ENCODE peak calls at places on chromosomes 12 and 14, in eight cellular contexts. X is thyroid gland, L is A549, Z is heart right ventricle, A is ovary, R is heart left ventricle, V is GM23338, W is mucosa of descending colon. D is an unnamed sample. For H3K4me1, the result is how much of the 10 kb centered on the place peaks cover.

GRCh38 chr14:75132374-75133086 is 5.7 kb upstream of the NEK9 start:
- DNase-seq in X (peak), L (peak), Z (no peak), A (no peak), R (no peak), V (peak), W (no peak), D (peak)

GRCh38 chr14:77507762-77508161 is 9.1 kb upstream of the ISM2 start:
- DNase-seq in X (no peak), L (no peak), Z (no peak), A (no peak), R (no peak), V (no peak), W (no peak), D (no peak)

GRCh38 chr12:70842136-70842535 is 78.4 kb downstream of the PTPRR start:
- DNase-seq in X (no peak), L (no peak), Z (no peak), A (no peak), R (no peak), V (no peak), W (no peak), D (no peak)

GRCh38 chr14:22536853-22537338 is 52.1 kb downstream of the DAD1 start:
- DNase-seq in X (no peak), L (peak), Z (no peak), A (no peak), R (peak), V (no peak), W (no peak), D (peak)

GRCh38 chr12:101931498-101932326 is 54.3 kb downstream of the DRAM1 start:
- DNase-seq in X (no peak), L (no peak), Z (no peak), A (no peak), R (no peak), V (no peak), W (no peak), D (no peak)

GRCh38 chr14:58426819-58427288 is 477 bp downstream of the TIMM9 start:
- DNase-seq in X (peak), L (peak), Z (peak), A (peak), R (peak), V (peak), W (peak), D (peak)

GRCh38 chr12:38175538-38175937 is 141.0 kb upstream of the ALG10B start:
- DNase-seq in X (no peak), L (no peak), Z (no peak), A (no peak), R (no peak), V (no peak), W (no peak), D (no peak)

GRCh38 chr12:117155278-117156060 is 34.8 kb downstream of the FBXO21 start:
- DNase-seq in X (peak), L (peak), Z (peak), A (peak), R (peak), V (peak), W (peak), D (peak)

GRCh38 chr12:14957769-14958168 is 3.6 kb downstream of the ARHGDIB start:
- DNase-seq in X (no peak), L (no peak), Z (no peak), A (no peak), R (no peak), V (no peak), W (no peak), D (no peak)

GRCh38 chr12:356276-356988 is 32.7 kb downstream of the KDM5A start:
- DNase-seq in X (no peak), L (no peak), Z (no peak), A (no peak), R (no peak), V (no peak), W (no peak), D (no peak)

GRCh38 chr14:96424104-96424989 is 32.4 kb downstream of the AK7 start:
- DNase-seq in X (peak), L (peak), Z (peak), A (peak), R (no peak), V (peak), W (peak), D (no peak)

GRCh38 chr12:88153959-88154358 is 11.9 kb downstream of the TMTC3 start:
- DNase-seq in X (no peak), L (peak), Z (no peak), A (no peak), R (no peak), V (no peak), W (no peak), D (no peak)

GRCh38 chr14:59600211-59600945 is 23.8 kb upstream of the CCDC175 start:
- DNase-seq in X (no peak), L (no peak), Z (no peak), A (no peak), R (no peak), V (no peak), W (no peak), D (no peak)

GRCh38 chr12:70549340-70550179 is 87.7 kb downstream of the PTPRB start:
- DNase-seq in X (no peak), L (peak), Z (no peak), A (no peak), R (no peak), V (no peak), W (no peak), D (no peak)

GRCh38 chr12:102095677-102096263 is 24.1 kb downstream of the NUP37 start:
- DNase-seq in X (no peak), L (peak), Z (no peak), A (no peak), R (no peak), V (peak), W (no peak), D (no peak)

GRCh38 chr12:104049278-104050257 is at the start of gene GLT8D2:
- DNase-seq in X (peak), L (no peak), Z (peak), A (peak), R (peak), V (peak), W (peak), D (peak)

GRCh38 chr14:23321572-23322547 is 603 bp downstream of the PABPN1 start:
- DNase-seq in X (peak), L (peak), Z (no peak), A (no peak), R (peak), V (peak), W (peak), D (no peak)

GRCh38 chr14:63551338-63551737 is 8.2 kb upstream of the PPP2R5E start:
- DNase-seq in X (no peak), L (no peak), Z (no peak), A (no peak), R (no peak), V (no peak), W (no peak), D (no peak)

GRCh38 chr12:46101121-46101869 is 110.9 kb upstream of the SCAF11 start:
- DNase-seq in X (no peak), L (peak), Z (no peak), A (no peak), R (no peak), V (no peak), W (no peak), D (no peak)

GRCh38 chr12:95258146-95258545 is 40.5 kb downstream of the VEZT start:
- DNase-seq in X (no peak), L (no peak), Z (no peak), A (no peak), R (no peak), V (no peak), W (no peak), D (no peak)

GRCh38 chr14:34678735-34679134 is 35.7 kb downstream of the CFL2 start:
- DNase-seq in X (no peak), L (no peak), Z (no peak), A (no peak), R (no peak), V (no peak), W (no peak), D (no peak)

GRCh38 chr12:66190519-66191406 is 1.7 kb downstream of the IRAK3 start:
- DNase-seq in X (no peak), L (no peak), Z (no peak), A (no peak), R (no peak), V (no peak), W (no peak), D (no peak)

GRCh38 chr14:58121530-58122186 is 30.4 kb downstream of the ARMH4 start:
- DNase-seq in X (no peak), L (no peak), Z (no peak), A (no peak), R (no peak), V (no peak), W (no peak), D (no peak)

GRCh38 chr14:97379091-97379531 is 581.9 kb downstream of the VRK1 start:
- DNase-seq in X (no peak), L (no peak), Z (no peak), A (no peak), R (no peak), V (peak), W (no peak), D (no peak)

GRCh38 chr12:109305547-109305946 is 3.5 kb downstream of the FOXN4 start:
- DNase-seq in X (no peak), L (no peak), Z (no peak), A (no peak), R (no peak), V (no peak), W (no peak), D (no peak)

GRCh38 chr12:109308534-109309440 is at the start of gene FOXN4:
- DNase-seq in X (no peak), L (no peak), Z (no peak), A (no peak), R (no peak), V (peak), W (no peak), D (no peak)

GRCh38 chr12:109307051-109307450 is 2.0 kb downstream of the FOXN4 start:
- DNase-seq in X (no peak), L (no peak), Z (no peak), A (no peak), R (no peak), V (no peak), W (no peak), D (no peak)

GRCh38 chr12:109310247-109311125 is 1.4 kb upstream of the FOXN4 start:
- DNase-seq in X (no peak), L (no peak), Z (no peak), A (no peak), R (no peak), V (peak), W (no peak), D (no peak)

GRCh38 chr12:109309441-109310246 is 560 bp upstream of the FOXN4 start:
- DNase-seq in X (peak), L (no peak), Z (no peak), A (no peak), R (no peak), V (peak), W (no peak), D (no peak)
- H3K4me3 ChIP-seq in X (no peak), L (peak), Z (peak), A (peak), R (peak), V (peak), W (no peak), D (peak)

GRCh38 chr12:131113562-131113961 is 159.9 kb downstream of the ADGRD1 start:
- DNase-seq in X (peak), L (no peak), Z (no peak), A (no peak), R (peak), V (no peak), W (no peak), D (no peak)
- H3K4me1 ChIP-seq in X (under half), L (under half), Z (under half), A (under half), R (under half), V (under half), W (under half), D (under half)

GRCh38 chr12:19833775-19834501 is 394.6 kb downstream of the AEBP2 start:
- DNase-seq in X (no peak), L (no peak), Z (no peak), A (no peak), R (no peak), V (peak), W (no peak), D (no peak)
- TF ChIP-seq CTCF in X (no peak), L (no peak), Z (no peak), A (no peak), R (no peak), V (no peak), W (no peak), D (no peak)

GRCh38 chr14:32205984-32206383 is 2.9 kb upstream of the RNU6-8 start:
- DNase-seq in X (no peak), L (no peak), Z (no peak), A (no peak), R (no peak), V (peak), W (no peak), D (no peak)
- H3K4me3 ChIP-seq in X (no peak), L (no peak), Z (no peak), A (no peak), R (no peak), V (no peak), W (no peak), D (no peak)

GRCh38 chr12:113227686-113228391 is 6.6 kb downstream of the TPCN1 start:
- DNase-seq in X (no peak), L (no peak), Z (no peak), A (no peak), R (no peak), V (no peak), W (peak), D (no peak)
- H3K4me1 ChIP-seq in X (half or more), L (under half), Z (half or more), A (under half), R (half or more), V (under half), W (under half), D (under half)

GRCh38 chr12:58310368-58310767 is 369.0 kb downstream of the ATP23 start:
- DNase-seq in X (no peak), L (peak), Z (no peak), A (no peak), R (no peak), V (no peak), W (no peak), D (no peak)
- TF ChIP-seq CTCF in X (no peak), L (no peak), Z (no peak), A (no peak), R (no peak), V (no peak), W (no peak), D (no peak)

GRCh38 chr12:7503686-7504085 is at the start of gene CD163:
- DNase-seq in X (no peak), L (no peak), Z (no peak), A (no peak), R (no peak), V (no peak), W (no peak), D (no peak)
- H3K4me3 ChIP-seq in X (no peak), L (no peak), Z (peak), A (no peak), R (no peak), V (no peak), W (no peak), D (no peak)

DNA sequence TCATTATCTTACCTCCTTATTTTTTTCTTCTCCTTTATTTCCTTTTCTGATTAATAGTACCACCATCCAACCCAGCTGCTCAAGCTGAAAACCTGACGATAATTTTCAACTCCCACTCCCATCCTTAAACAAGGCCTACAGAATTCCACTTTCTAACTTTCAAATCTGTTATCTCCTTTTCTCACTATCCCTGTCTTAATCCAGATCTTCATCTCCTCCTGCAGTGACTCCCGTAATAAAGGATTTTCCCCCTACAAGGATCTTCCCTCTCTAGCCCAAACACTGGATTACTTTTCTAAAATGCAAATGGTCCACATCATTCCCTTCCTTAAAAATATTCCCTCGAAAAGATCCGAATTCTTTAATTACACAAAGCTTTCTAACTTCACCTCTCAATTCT is 1.5 kb downstream of the TRAPPC6B start:
- DNase-seq in X (no peak), L (no peak), Z (no peak), A (no peak), R (no peak), V (no peak), W (no peak), D (no peak)
- H3K4me1 ChIP-seq in X (under half), L (under half), Z (under half), A (under half), R (under half), V (under half), W (under half), D (under half)

GRCh38 chr12:131114942-131115584 is 161.4 kb downstream of the ADGRD1 start:
- DNase-seq in X (peak), L (no peak), Z (no peak), A (peak), R (peak), V (no peak), W (no peak), D (no peak)

GRCh38 chr12:131117438-131118245 is 163.9 kb downstream of the ADGRD1 start:
- DNase-seq in X (no peak), L (no peak), Z (no peak), A (no peak), R (peak), V (no peak), W (no peak), D (no peak)

GRCh38 chr12:131115766-131116165 is 162.1 kb downstream of the ADGRD1 start:
- DNase-seq in X (no peak), L (no peak), Z (no peak), A (peak), R (no peak), V (no peak), W (no peak), D (no peak)

GRCh38 chr12:131118366-131118765 is 164.7 kb downstream of the ADGRD1 start:
- DNase-seq in X (no peak), L (no peak), Z (no peak), A (no peak), R (peak), V (no peak), W (no peak), D (no peak)

DNA sequence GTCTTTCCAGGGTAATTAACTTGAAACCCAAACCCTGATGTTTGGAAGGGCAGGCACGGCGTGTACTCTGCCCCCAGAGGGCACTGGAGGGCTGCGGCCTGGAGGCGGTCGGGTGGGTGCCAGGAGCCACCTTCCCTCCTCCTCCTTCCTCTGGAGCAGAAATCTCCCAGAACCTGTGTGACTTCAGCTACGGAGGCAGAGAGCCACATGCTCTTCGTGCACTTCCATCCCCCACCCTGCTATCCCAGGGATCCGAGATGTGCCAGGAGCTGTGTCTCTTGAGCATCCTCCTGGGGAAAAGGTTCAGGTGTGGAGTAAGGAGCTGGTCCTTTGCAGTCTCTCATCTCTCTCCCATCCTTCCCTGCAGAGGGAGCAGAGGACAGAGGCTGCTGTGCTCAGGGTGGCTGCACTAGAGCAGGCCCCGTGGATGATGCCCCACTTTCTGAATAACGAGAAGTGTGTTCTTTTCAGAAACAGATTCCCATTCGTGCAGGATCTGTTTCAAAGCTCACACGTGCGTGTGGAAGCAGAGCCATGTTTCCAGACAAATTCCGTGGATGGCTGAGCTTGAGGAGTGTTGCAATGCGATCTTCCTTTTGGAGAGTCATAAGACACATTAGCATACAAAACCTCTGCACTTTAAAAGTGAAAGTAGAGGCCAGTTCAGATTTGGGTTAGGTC is 162.9 kb downstream of the ADGRD1 start:
- DNase-seq in X (peak), L (peak), Z (no peak), A (peak), R (peak), V (peak), W (no peak), D (no peak)
- TF ChIP-seq CTCF in X (peak), L (peak), Z (peak), A (no peak), R (no peak), V (peak), W (no peak), D (no peak)

DNA sequence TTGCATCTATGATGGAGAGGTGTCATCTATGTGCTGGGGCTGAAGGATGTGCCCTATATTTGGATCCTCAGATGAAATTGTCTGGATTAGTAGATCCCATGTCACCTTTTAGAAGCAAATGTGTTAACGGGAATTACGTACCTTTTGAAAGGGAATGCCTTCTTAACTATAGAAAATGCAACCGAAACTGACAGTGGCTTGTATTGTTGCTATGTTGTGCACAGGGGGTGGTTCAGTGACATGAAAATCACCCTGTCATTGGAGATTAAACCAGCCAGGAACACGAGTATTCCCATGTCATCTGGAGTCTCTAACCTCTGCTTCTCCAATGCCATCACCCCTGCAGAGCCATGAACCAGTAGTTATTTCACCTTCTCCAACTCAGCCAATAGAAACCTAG is 110.2 kb downstream of the METTL25 start:
- DNase-seq in X (no peak), L (no peak), Z (no peak), A (no peak), R (no peak), V (no peak), W (no peak), D (no peak)
- H3K4me3 ChIP-seq in X (no peak), L (no peak), Z (no peak), A (no peak), R (no peak), V (no peak), W (no peak), D (no peak)

D was measured in lung.